ENCODE peak calls at places on chromosome 5, in nine cellular contexts. One of them, this sample, is unnamed.
A peak's percentile ranks its signal among the peaks of the same experiment; 100 is the strongest.

GRCh38 chr5:115657883-115658233 is 32.0 kb upstream of the TMED7 start:
- DNase-seq in K562: no peak
- DNase-seq in transverse colon: no peak
- DNase-seq in lung: no peak
- DNase-seq in heart left ventricle: no peak
- DNase-seq in mammary epithelial cell: peak; percentile 71
- DNase-seq in right lobe of liver: no peak
- DNase-seq in right atrium auricular region: no peak
- DNase-seq in hepatocyte: no peak
- DNase-seq in this sample: peak; percentile 71

GRCh38 chr5:107805819-107806218 is 135.1 kb upstream of the EFNA5 start:
- DNase-seq in transverse colon: no peak
- DNase-seq in right atrium auricular region: no peak
- DNase-seq in lung: no peak
- DNase-seq in mammary epithelial cell: no peak
- DNase-seq in right lobe of liver: no peak
- DNase-seq in hepatocyte: no peak
- DNase-seq in heart left ventricle: no peak
- DNase-seq in K562: no peak
- DNase-seq in this sample: no peak

GRCh38 chr5:169954786-169955185 is 25.5 kb downstream of the INSYN2B start:
- DNase-seq in mammary epithelial cell: no peak
- DNase-seq in right atrium auricular region: no peak
- DNase-seq in lung: no peak
- DNase-seq in K562: no peak
- DNase-seq in heart left ventricle: no peak
- DNase-seq in transverse colon: no peak
- DNase-seq in right lobe of liver: no peak
- DNase-seq in hepatocyte: no peak
- DNase-seq in this sample: no peak

GRCh38 chr5:16596541-16596940 is 20.3 kb downstream of the RETREG1 start:
- DNase-seq in heart left ventricle: no peak
- DNase-seq in hepatocyte: no peak
- DNase-seq in K562: no peak
- DNase-seq in lung: no peak
- DNase-seq in mammary epithelial cell: peak; percentile 70
- DNase-seq in transverse colon: no peak
- DNase-seq in right lobe of liver: no peak
- DNase-seq in right atrium auricular region: no peak
- DNase-seq in this sample: peak; percentile 68

GRCh38 chr5:138963763-138964371 is 88.7 kb upstream of the LRRTM2 start:
- DNase-seq in K562: no peak
- DNase-seq in heart left ventricle: no peak
- DNase-seq in transverse colon: no peak
- DNase-seq in lung: no peak
- DNase-seq in hepatocyte: no peak
- DNase-seq in right atrium auricular region: no peak
- DNase-seq in mammary epithelial cell: no peak
- DNase-seq in right lobe of liver: no peak
- DNase-seq in this sample: no peak

GRCh38 chr5:34038430-34038829 is 4.6 kb downstream of the C1QTNF3 start:
- DNase-seq in right atrium auricular region: no peak
- DNase-seq in K562: no peak
- DNase-seq in right lobe of liver: no peak
- DNase-seq in hepatocyte: no peak
- DNase-seq in lung: no peak
- DNase-seq in mammary epithelial cell: no peak
- DNase-seq in heart left ventricle: no peak
- DNase-seq in transverse colon: no peak
- DNase-seq in this sample: no peak

GRCh38 chr5:181053760-181054122 is 13.7 kb downstream of the BTNL9 start:
- DNase-seq in heart left ventricle: peak; percentile 34
- DNase-seq in K562: no peak
- DNase-seq in lung: no peak
- DNase-seq in mammary epithelial cell: no peak
- DNase-seq in right lobe of liver: no peak
- DNase-seq in transverse colon: no peak
- DNase-seq in right atrium auricular region: peak; percentile 46
- DNase-seq in hepatocyte: no peak
- DNase-seq in this sample: no peak

GRCh38 chr5:107400328-107400727 is 270.4 kb downstream of the EFNA5 start:
- DNase-seq in right lobe of liver: no peak
- DNase-seq in lung: no peak
- DNase-seq in transverse colon: no peak
- DNase-seq in K562: no peak
- DNase-seq in mammary epithelial cell: no peak
- DNase-seq in heart left ventricle: no peak
- DNase-seq in right atrium auricular region: no peak
- DNase-seq in hepatocyte: no peak
- DNase-seq in this sample: no peak

GRCh38 chr5:76819851-76820280 is 1.0 kb downstream of the F2RL1 start:
- DNase-seq in right atrium auricular region: no peak
- DNase-seq in right lobe of liver: peak; percentile 59
- DNase-seq in transverse colon: peak; percentile 28
- DNase-seq in hepatocyte: no peak
- DNase-seq in mammary epithelial cell: no peak
- DNase-seq in lung: no peak
- DNase-seq in heart left ventricle: no peak
- DNase-seq in K562: no peak
- DNase-seq in this sample: no peak

GRCh38 chr5:75524071-75524470 is 12.4 kb downstream of the POLK start:
- DNase-seq in lung: no peak
- DNase-seq in hepatocyte: no peak
- DNase-seq in mammary epithelial cell: peak; percentile 55
- DNase-seq in K562: no peak
- DNase-seq in transverse colon: no peak
- DNase-seq in right lobe of liver: no peak
- DNase-seq in heart left ventricle: no peak
- DNase-seq in right atrium auricular region: no peak
- DNase-seq in this sample: peak; percentile 62

GRCh38 chr5:53323511-53323910 is 156.9 kb upstream of the FST start:
- DNase-seq in heart left ventricle: no peak
- DNase-seq in right lobe of liver: no peak
- DNase-seq in K562: no peak
- DNase-seq in mammary epithelial cell: peak; percentile 99
- DNase-seq in right atrium auricular region: no peak
- DNase-seq in transverse colon: no peak
- DNase-seq in hepatocyte: no peak
- DNase-seq in lung: no peak
- DNase-seq in this sample: peak; percentile 99

GRCh38 chr5:160231789-160232342 is 2.6 kb downstream of the FABP6 start:
- DNase-seq in K562: no peak
- DNase-seq in right atrium auricular region: no peak
- DNase-seq in lung: no peak
- DNase-seq in hepatocyte: no peak
- DNase-seq in right lobe of liver: no peak
- DNase-seq in transverse colon: no peak
- DNase-seq in mammary epithelial cell: no peak
- DNase-seq in heart left ventricle: no peak
- DNase-seq in this sample: no peak

GRCh38 chr5:160171656-160172055 is 52.4 kb upstream of the PWWP2A start:
- DNase-seq in K562: no peak
- DNase-seq in right lobe of liver: no peak
- DNase-seq in transverse colon: no peak
- DNase-seq in mammary epithelial cell: no peak
- DNase-seq in heart left ventricle: no peak
- DNase-seq in right atrium auricular region: no peak
- DNase-seq in lung: no peak
- DNase-seq in hepatocyte: no peak
- DNase-seq in this sample: peak; percentile 82

GRCh38 chr5:172858990-172859811 is 25.1 kb downstream of the ERGIC1 start:
- DNase-seq in hepatocyte: peak; percentile 74
- DNase-seq in transverse colon: peak; percentile 80
- DNase-seq in heart left ventricle: peak; percentile 88
- DNase-seq in right lobe of liver: peak; percentile 71
- DNase-seq in K562: no peak
- DNase-seq in right atrium auricular region: peak; percentile 96
- DNase-seq in lung: peak; percentile 66
- DNase-seq in mammary epithelial cell: no peak
- DNase-seq in this sample: no peak

GRCh38 chr5:80406980-80407734 is 707 bp upstream of the ZFYVE16 start:
- DNase-seq in right atrium auricular region: no peak
- DNase-seq in mammary epithelial cell: peak; percentile 12
- DNase-seq in lung: no peak
- DNase-seq in heart left ventricle: peak; percentile 51
- DNase-seq in K562: no peak
- DNase-seq in hepatocyte: peak; percentile 27
- DNase-seq in right lobe of liver: peak; percentile 49
- DNase-seq in transverse colon: peak; percentile 41
- DNase-seq in this sample: peak; percentile 29

GRCh38 chr5:134088291-134088690 is 26.2 kb upstream of the TCF7 start:
- DNase-seq in heart left ventricle: no peak
- DNase-seq in right atrium auricular region: no peak
- DNase-seq in mammary epithelial cell: no peak
- DNase-seq in hepatocyte: no peak
- DNase-seq in lung: no peak
- DNase-seq in K562: no peak
- DNase-seq in transverse colon: no peak
- DNase-seq in right lobe of liver: no peak
- DNase-seq in this sample: no peak

GRCh38 chr5:51961154-51961562 is 577.9 kb downstream of the ISL1 start:
- DNase-seq in right lobe of liver: no peak
- DNase-seq in K562: no peak
- DNase-seq in hepatocyte: no peak
- DNase-seq in transverse colon: no peak
- DNase-seq in lung: no peak
- DNase-seq in heart left ventricle: no peak
- DNase-seq in right atrium auricular region: no peak
- DNase-seq in mammary epithelial cell: no peak
- DNase-seq in this sample: no peak

GRCh38 chr5:74357827-74358226 is 282.7 kb downstream of the ENC1 start:
- DNase-seq in heart left ventricle: no peak
- DNase-seq in lung: no peak
- DNase-seq in right lobe of liver: no peak
- DNase-seq in right atrium auricular region: no peak
- DNase-seq in mammary epithelial cell: no peak
- DNase-seq in K562: no peak
- DNase-seq in transverse colon: no peak
- DNase-seq in hepatocyte: no peak
- DNase-seq in this sample: no peak

GRCh38 chr5:117881426-117882230 is 1106.7 kb downstream of the DTWD2 start:
- DNase-seq in mammary epithelial cell: no peak
- DNase-seq in heart left ventricle: no peak
- DNase-seq in transverse colon: no peak
- DNase-seq in right atrium auricular region: no peak
- DNase-seq in right lobe of liver: no peak
- DNase-seq in lung: no peak
- DNase-seq in hepatocyte: no peak
- DNase-seq in K562: no peak
- DNase-seq in this sample: no peak

GRCh38 chr5:141788296-141788980 is 89.8 kb downstream of the PCDH1 start:
- DNase-seq in K562: no peak
- DNase-seq in mammary epithelial cell: no peak
- DNase-seq in hepatocyte: no peak
- DNase-seq in transverse colon: no peak
- DNase-seq in right atrium auricular region: no peak
- DNase-seq in right lobe of liver: no peak
- DNase-seq in lung: no peak
- DNase-seq in heart left ventricle: no peak
- DNase-seq in this sample: no peak

GRCh38 chr5:78540335-78541057 is 108.1 kb downstream of the LHFPL2 start:
- DNase-seq in right lobe of liver: no peak
- DNase-seq in right atrium auricular region: peak; percentile 84
- DNase-seq in transverse colon: no peak
- DNase-seq in mammary epithelial cell: peak; percentile 83
- DNase-seq in lung: no peak
- DNase-seq in K562: no peak
- DNase-seq in heart left ventricle: peak; percentile 47
- DNase-seq in hepatocyte: no peak
- DNase-seq in this sample: no peak
- H3K27ac ChIP-seq in right lobe of liver: no peak overlapping the region
- H3K27ac ChIP-seq in right atrium auricular region: peak overlapping the region; percentile 73
- H3K27ac ChIP-seq in transverse colon: peak overlapping the region; percentile 33
- H3K27ac ChIP-seq in mammary epithelial cell: peak overlapping the region; percentile 61
- H3K27ac ChIP-seq in lung: peak overlapping the region; percentile 29
- H3K27ac ChIP-seq in K562: no peak overlapping the region
- H3K27ac ChIP-seq in heart left ventricle: peak overlapping the region; percentile 52
- H3K27ac ChIP-seq in hepatocyte: no peak overlapping the region
- H3K27ac ChIP-seq in this sample: peak overlapping the region; percentile 6

GRCh38 chr5:113214026-113214425 is 220.8 kb downstream of the TSSK1B start:
- DNase-seq in mammary epithelial cell: no peak
- DNase-seq in heart left ventricle: no peak
- DNase-seq in K562: no peak
- DNase-seq in hepatocyte: no peak
- DNase-seq in lung: no peak
- DNase-seq in right lobe of liver: no peak
- DNase-seq in transverse colon: no peak
- DNase-seq in right atrium auricular region: no peak
- DNase-seq in this sample: no peak
- H3K4me1 ChIP-seq in mammary epithelial cell: peaks cover 13% of the 10 kb centered on the region
- H3K4me1 ChIP-seq in heart left ventricle: peaks cover 5% of the 10 kb centered on the region
- H3K4me1 ChIP-seq in K562: no peaks in the 10 kb centered on the region
- H3K4me1 ChIP-seq in hepatocyte: peaks cover 39% of the 10 kb centered on the region
- H3K4me1 ChIP-seq in lung: peaks cover 38% of the 10 kb centered on the region
- H3K4me1 ChIP-seq in right lobe of liver: peaks cover 9% of the 10 kb centered on the region
- H3K4me1 ChIP-seq in transverse colon: no peaks in the 10 kb centered on the region
- H3K4me1 ChIP-seq in right atrium auricular region: no peaks in the 10 kb centered on the region
- H3K4me1 ChIP-seq in this sample: peaks cover 9% of the 10 kb centered on the region

GRCh38 chr5:91867799-91868198 is 484.7 kb upstream of the ARRDC3 start:
- DNase-seq in hepatocyte: no peak
- DNase-seq in right lobe of liver: no peak
- DNase-seq in right atrium auricular region: no peak
- DNase-seq in transverse colon: no peak
- DNase-seq in heart left ventricle: no peak
- DNase-seq in lung: no peak
- DNase-seq in mammary epithelial cell: no peak
- DNase-seq in K562: no peak
- DNase-seq in this sample: no peak

GRCh38 chr5:91865920-91866319 is 482.8 kb upstream of the ARRDC3 start:
- DNase-seq in hepatocyte: no peak
- DNase-seq in right lobe of liver: no peak
- DNase-seq in right atrium auricular region: no peak
- DNase-seq in transverse colon: no peak
- DNase-seq in heart left ventricle: no peak
- DNase-seq in K562: no peak
- DNase-seq in mammary epithelial cell: no peak
- DNase-seq in lung: no peak
- DNase-seq in this sample: no peak

GRCh38 chr5:91864902-91865420 is 481.8 kb upstream of the ARRDC3 start:
- DNase-seq in hepatocyte: no peak
- DNase-seq in mammary epithelial cell: no peak
- DNase-seq in heart left ventricle: no peak
- DNase-seq in right atrium auricular region: no peak
- DNase-seq in right lobe of liver: no peak
- DNase-seq in lung: no peak
- DNase-seq in transverse colon: no peak
- DNase-seq in K562: no peak
- DNase-seq in this sample: no peak
- TF ChIP-seq CTCF in hepatocyte: no peak
- TF ChIP-seq CTCF in mammary epithelial cell: no peak
- TF ChIP-seq CTCF in heart left ventricle: no peak
- TF ChIP-seq CTCF in right atrium auricular region: no peak
- TF ChIP-seq CTCF in right lobe of liver: no peak
- TF ChIP-seq CTCF in lung: no peak
- TF ChIP-seq CTCF in transverse colon: no peak
- TF ChIP-seq CTCF in K562: no peak
- TF ChIP-seq CTCF in this sample: no peak

DNA sequence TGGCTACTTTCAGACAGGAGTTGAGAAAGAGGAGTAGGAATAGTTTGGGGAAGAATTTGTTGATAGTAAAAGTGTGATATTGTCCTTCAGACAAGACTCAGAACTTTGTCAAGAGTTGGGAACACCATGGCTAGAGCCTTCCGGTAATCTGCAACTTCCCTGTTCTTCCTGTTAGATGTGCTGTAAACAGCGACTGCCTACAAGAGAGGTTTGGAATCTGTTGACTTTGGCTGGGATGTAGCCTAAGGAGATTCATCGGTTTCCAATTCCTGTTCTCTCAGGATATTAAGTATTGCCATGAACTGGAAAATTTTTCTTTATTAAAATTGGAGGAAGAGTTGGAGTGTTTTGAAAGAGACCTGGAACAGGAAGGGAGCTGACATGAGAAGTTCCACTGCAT is 43.9 kb downstream of the ARHGAP26 start:
- DNase-seq in lung: no peak
- DNase-seq in right lobe of liver: no peak
- DNase-seq in K562: no peak
- DNase-seq in hepatocyte: no peak
- DNase-seq in mammary epithelial cell: no peak
- DNase-seq in right atrium auricular region: no peak
- DNase-seq in heart left ventricle: no peak
- DNase-seq in transverse colon: no peak
- DNase-seq in this sample: no peak
- H3K27ac ChIP-seq in lung: peak overlapping the region; percentile 78
- H3K27ac ChIP-seq in right lobe of liver: no peak overlapping the region
- H3K27ac ChIP-seq in K562: no peak overlapping the region
- H3K27ac ChIP-seq in hepatocyte: no peak overlapping the region
- H3K27ac ChIP-seq in mammary epithelial cell: no peak overlapping the region
- H3K27ac ChIP-seq in right atrium auricular region: peak overlapping the region; percentile 70
- H3K27ac ChIP-seq in heart left ventricle: peak overlapping the region; percentile 70
- H3K27ac ChIP-seq in transverse colon: peak overlapping the region; percentile 47
- H3K27ac ChIP-seq in this sample: no peak overlapping the region